ENCODE peak calls at places on chromosomes 13 and 19, in ten cellular contexts. One of them, this sample, is unnamed.

GRCh38 chr19:48539503-48540096 is 12.4 kb upstream of the SULT2B1 start:
- DNase-seq in stomach: peak; percentile 53
- DNase-seq in transverse colon: peak; percentile 61
- DNase-seq in ovary: no peak
- DNase-seq in SK-N-SH: peak; percentile 63
- DNase-seq in H1: no peak
- DNase-seq in upper lobe of left lung: peak; percentile 35
- DNase-seq in suprapubic skin: no peak
- DNase-seq in A549: peak; percentile 69
- DNase-seq in sigmoid colon: peak; percentile 72
- DNase-seq in this sample: no peak

GRCh38 chr19:16200038-16200775 is 2.5 kb downstream of the AP1M1 start:
- DNase-seq in stomach: no peak
- DNase-seq in transverse colon: no peak
- DNase-seq in ovary: no peak
- DNase-seq in SK-N-SH: no peak
- DNase-seq in H1: no peak
- DNase-seq in upper lobe of left lung: peak; percentile 86
- DNase-seq in suprapubic skin: peak; percentile 82
- DNase-seq in A549: no peak
- DNase-seq in sigmoid colon: peak; percentile 78
- DNase-seq in this sample: peak; percentile 31

GRCh38 chr13:99303863-99304521 is 3.2 kb downstream of the GPR183 start:
- DNase-seq in stomach: no peak
- DNase-seq in transverse colon: peak; percentile 34
- DNase-seq in ovary: no peak
- DNase-seq in SK-N-SH: no peak
- DNase-seq in H1: no peak
- DNase-seq in upper lobe of left lung: peak; percentile 44
- DNase-seq in suprapubic skin: no peak
- DNase-seq in A549: no peak
- DNase-seq in sigmoid colon: no peak
- DNase-seq in this sample: no peak

GRCh38 chr13:99425485-99426341 is 75.6 kb upstream of the TM9SF2 start:
- DNase-seq in stomach: peak; percentile 37
- DNase-seq in transverse colon: peak; percentile 64
- DNase-seq in ovary: no peak
- DNase-seq in SK-N-SH: no peak
- DNase-seq in H1: no peak
- DNase-seq in upper lobe of left lung: no peak
- DNase-seq in suprapubic skin: no peak
- DNase-seq in A549: no peak
- DNase-seq in sigmoid colon: no peak
- DNase-seq in this sample: no peak

GRCh38 chr19:32816555-32817099 is 52.9 kb downstream of the SLC7A9 start:
- DNase-seq in stomach: no peak
- DNase-seq in transverse colon: no peak
- DNase-seq in ovary: no peak
- DNase-seq in SK-N-SH: no peak
- DNase-seq in H1: no peak
- DNase-seq in upper lobe of left lung: no peak
- DNase-seq in suprapubic skin: no peak
- DNase-seq in A549: no peak
- DNase-seq in sigmoid colon: no peak
- DNase-seq in this sample: no peak

GRCh38 chr13:83352391-83352790 is 529.9 kb downstream of the SLITRK1 start:
- DNase-seq in stomach: no peak
- DNase-seq in transverse colon: no peak
- DNase-seq in ovary: no peak
- DNase-seq in SK-N-SH: no peak
- DNase-seq in H1: no peak
- DNase-seq in upper lobe of left lung: no peak
- DNase-seq in suprapubic skin: no peak
- DNase-seq in A549: no peak
- DNase-seq in sigmoid colon: no peak
- DNase-seq in this sample: no peak

GRCh38 chr19:47097396-47098217 is 16.0 kb downstream of the ZC3H4 start:
- DNase-seq in stomach: peak; percentile 59
- DNase-seq in transverse colon: peak; percentile 43
- DNase-seq in ovary: no peak
- DNase-seq in SK-N-SH: no peak
- DNase-seq in H1: no peak
- DNase-seq in upper lobe of left lung: peak; percentile 36
- DNase-seq in suprapubic skin: peak; percentile 72
- DNase-seq in A549: no peak
- DNase-seq in sigmoid colon: no peak
- DNase-seq in this sample: no peak

GRCh38 chr13:50376895-50377575 is 361.8 kb downstream of the KCNRG start:
- DNase-seq in stomach: no peak
- DNase-seq in transverse colon: no peak
- DNase-seq in ovary: no peak
- DNase-seq in SK-N-SH: no peak
- DNase-seq in H1: peak; percentile 21
- DNase-seq in upper lobe of left lung: no peak
- DNase-seq in suprapubic skin: no peak
- DNase-seq in A549: no peak
- DNase-seq in sigmoid colon: no peak
- DNase-seq in this sample: no peak

GRCh38 chr13:69935043-69935442 is 172.6 kb upstream of the ATXN8OS start:
- DNase-seq in stomach: no peak
- DNase-seq in transverse colon: no peak
- DNase-seq in ovary: no peak
- DNase-seq in SK-N-SH: peak; percentile 9
- DNase-seq in H1: no peak
- DNase-seq in upper lobe of left lung: no peak
- DNase-seq in suprapubic skin: no peak
- DNase-seq in A549: no peak
- DNase-seq in sigmoid colon: no peak
- DNase-seq in this sample: no peak

GRCh38 chr19:947707-948533 is 22.1 kb downstream of the ARID3A start:
- DNase-seq in stomach: peak; percentile 59
- DNase-seq in transverse colon: peak; percentile 83
- DNase-seq in ovary: peak; percentile 22
- DNase-seq in SK-N-SH: no peak
- DNase-seq in H1: no peak
- DNase-seq in upper lobe of left lung: peak; percentile 68
- DNase-seq in suprapubic skin: no peak
- DNase-seq in A549: no peak
- DNase-seq in sigmoid colon: peak; percentile 87
- DNase-seq in this sample: peak; percentile 43

GRCh38 chr19:21468791-21469190 is 36.6 kb upstream of the ZNF429 start:
- DNase-seq in stomach: no peak
- DNase-seq in transverse colon: no peak
- DNase-seq in ovary: no peak
- DNase-seq in SK-N-SH: no peak
- DNase-seq in H1: no peak
- DNase-seq in upper lobe of left lung: no peak
- DNase-seq in suprapubic skin: no peak
- DNase-seq in A549: no peak
- DNase-seq in sigmoid colon: no peak
- DNase-seq in this sample: no peak

GRCh38 chr19:18464646-18465045 is 26.7 kb upstream of the ISYNA1 start:
- DNase-seq in stomach: peak; percentile 80
- DNase-seq in transverse colon: peak; percentile 79
- DNase-seq in ovary: peak; percentile 84
- DNase-seq in SK-N-SH: no peak
- DNase-seq in H1: no peak
- DNase-seq in upper lobe of left lung: peak; percentile 87
- DNase-seq in suprapubic skin: peak; percentile 91
- DNase-seq in A549: no peak
- DNase-seq in sigmoid colon: peak; percentile 98
- DNase-seq in this sample: peak; percentile 84

GRCh38 chr13:103328899-103329298 is 262.7 kb upstream of the SLC10A2 start:
- DNase-seq in stomach: no peak
- DNase-seq in transverse colon: no peak
- DNase-seq in ovary: no peak
- DNase-seq in SK-N-SH: no peak
- DNase-seq in H1: no peak
- DNase-seq in upper lobe of left lung: no peak
- DNase-seq in suprapubic skin: no peak
- DNase-seq in A549: no peak
- DNase-seq in sigmoid colon: no peak
- DNase-seq in this sample: no peak

DNA sequence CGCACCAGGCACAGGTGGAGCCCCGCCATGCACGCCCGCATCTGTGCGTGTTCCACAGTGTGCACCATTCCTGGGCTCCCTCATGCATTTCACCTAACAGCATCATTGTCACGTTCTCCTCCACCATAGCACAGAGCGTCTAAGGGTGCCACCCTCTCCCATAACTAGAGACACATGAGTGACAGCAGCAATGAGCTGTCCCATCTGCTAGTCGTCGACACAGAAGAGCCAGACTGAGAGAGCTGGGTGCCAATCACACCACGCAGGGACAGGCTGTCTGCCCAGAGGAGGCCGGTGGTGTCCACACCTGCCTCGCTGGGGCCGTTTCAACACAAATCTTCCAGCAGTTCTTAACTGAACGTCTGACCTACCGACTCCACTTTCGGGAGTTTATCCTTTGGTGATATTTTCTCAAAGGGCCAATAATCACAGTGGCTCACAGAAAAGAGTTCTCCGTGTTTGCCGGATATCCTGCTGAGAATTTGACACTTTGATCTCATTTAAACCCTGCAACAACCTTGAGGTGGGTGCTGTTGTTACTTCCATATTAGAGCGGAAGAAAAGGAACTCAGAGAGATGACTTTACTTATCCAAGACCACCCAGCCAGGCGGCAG is 16.1 kb downstream of the CLEC11A start:
- DNase-seq in stomach: no peak
- DNase-seq in transverse colon: no peak
- DNase-seq in ovary: no peak
- DNase-seq in SK-N-SH: no peak
- DNase-seq in H1: no peak
- DNase-seq in upper lobe of left lung: no peak
- DNase-seq in suprapubic skin: no peak
- DNase-seq in A549: no peak
- DNase-seq in sigmoid colon: no peak
- DNase-seq in this sample: no peak
- H3K4me1 ChIP-seq in stomach: no peaks in the 10 kb centered on the region
- H3K4me1 ChIP-seq in transverse colon: no peaks in the 10 kb centered on the region
- H3K4me1 ChIP-seq in ovary: no peaks in the 10 kb centered on the region
- H3K4me1 ChIP-seq in SK-N-SH: no peaks in the 10 kb centered on the region
- H3K4me1 ChIP-seq in H1: no peaks in the 10 kb centered on the region
- H3K4me1 ChIP-seq in upper lobe of left lung: no peaks in the 10 kb centered on the region
- H3K4me1 ChIP-seq in suprapubic skin: no peaks in the 10 kb centered on the region
- H3K4me1 ChIP-seq in A549: no peaks in the 10 kb centered on the region
- H3K4me1 ChIP-seq in sigmoid colon: no peaks in the 10 kb centered on the region
- H3K4me1 ChIP-seq in this sample: no peaks in the 10 kb centered on the region

GRCh38 chr13:29369060-29369743 is 226.3 kb downstream of the SLC7A1 start:
- DNase-seq in stomach: no peak
- DNase-seq in transverse colon: no peak
- DNase-seq in ovary: no peak
- DNase-seq in SK-N-SH: peak; percentile 39
- DNase-seq in H1: no peak
- DNase-seq in upper lobe of left lung: no peak
- DNase-seq in suprapubic skin: no peak
- DNase-seq in A549: no peak
- DNase-seq in sigmoid colon: no peak
- DNase-seq in this sample: no peak
- TF ChIP-seq EP300 in stomach: no peak
- TF ChIP-seq EP300 in transverse colon: no peak
- TF ChIP-seq EP300 in ovary: no peak
- TF ChIP-seq EP300 in SK-N-SH: no peak
- TF ChIP-seq EP300 in H1: no peak
- TF ChIP-seq EP300 in upper lobe of left lung: no peak
- TF ChIP-seq EP300 in suprapubic skin: no peak
- TF ChIP-seq EP300 in A549: no peak
- TF ChIP-seq EP300 in sigmoid colon: no peak
- TF ChIP-seq EP300 in this sample: no peak

DNA sequence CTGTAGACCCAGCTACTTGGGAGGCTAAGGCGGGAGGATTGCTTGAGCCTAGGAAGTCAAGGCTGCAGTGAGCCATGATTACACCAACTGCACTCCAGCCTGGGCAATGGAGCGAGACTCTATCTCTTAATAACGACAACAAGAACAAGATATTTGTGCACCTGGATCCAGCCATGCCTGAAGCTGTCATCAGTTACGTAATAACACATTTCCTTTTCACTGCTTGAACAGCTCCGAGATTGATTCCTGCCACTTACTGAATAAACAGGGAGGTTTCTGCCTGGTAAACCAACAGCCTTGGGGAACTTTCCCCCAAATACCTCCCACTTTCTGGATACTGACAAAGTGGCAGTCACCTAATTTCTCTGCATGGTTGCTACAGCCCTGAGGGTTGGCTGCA is 5.4 kb downstream of the KANK2 start:
- DNase-seq in stomach: no peak
- DNase-seq in transverse colon: no peak
- DNase-seq in ovary: no peak
- DNase-seq in SK-N-SH: no peak
- DNase-seq in H1: no peak
- DNase-seq in upper lobe of left lung: no peak
- DNase-seq in suprapubic skin: no peak
- DNase-seq in A549: no peak
- DNase-seq in sigmoid colon: no peak
- DNase-seq in this sample: no peak
- H3K4me1 ChIP-seq in stomach: peaks cover 81% of the 10 kb centered on the region
- H3K4me1 ChIP-seq in transverse colon: peaks cover 29% of the 10 kb centered on the region
- H3K4me1 ChIP-seq in ovary: peaks cover 28% of the 10 kb centered on the region
- H3K4me1 ChIP-seq in SK-N-SH: peaks cover 24% of the 10 kb centered on the region
- H3K4me1 ChIP-seq in H1: peaks cover 3% of the 10 kb centered on the region
- H3K4me1 ChIP-seq in upper lobe of left lung: peaks cover 64% of the 10 kb centered on the region
- H3K4me1 ChIP-seq in suprapubic skin: peaks cover 62% of the 10 kb centered on the region
- H3K4me1 ChIP-seq in A549: peaks cover 40% of the 10 kb centered on the region
- H3K4me1 ChIP-seq in sigmoid colon: no peaks in the 10 kb centered on the region
- H3K4me1 ChIP-seq in this sample: no peaks in the 10 kb centered on the region

GRCh38 chr13:29733069-29733700 is 117.2 kb downstream of the UBL3 start:
- DNase-seq in stomach: no peak
- DNase-seq in transverse colon: no peak
- DNase-seq in ovary: no peak
- DNase-seq in SK-N-SH: no peak
- DNase-seq in H1: no peak
- DNase-seq in upper lobe of left lung: peak; percentile 43
- DNase-seq in suprapubic skin: no peak
- DNase-seq in A549: no peak
- DNase-seq in sigmoid colon: no peak
- DNase-seq in this sample: no peak
- TF ChIP-seq EP300 in stomach: no peak
- TF ChIP-seq EP300 in transverse colon: no peak
- TF ChIP-seq EP300 in ovary: no peak
- TF ChIP-seq EP300 in SK-N-SH: no peak
- TF ChIP-seq EP300 in H1: no peak
- TF ChIP-seq EP300 in upper lobe of left lung: no peak
- TF ChIP-seq EP300 in suprapubic skin: no peak
- TF ChIP-seq EP300 in A549: no peak
- TF ChIP-seq EP300 in sigmoid colon: no peak
- TF ChIP-seq EP300 in this sample: no peak

DNA sequence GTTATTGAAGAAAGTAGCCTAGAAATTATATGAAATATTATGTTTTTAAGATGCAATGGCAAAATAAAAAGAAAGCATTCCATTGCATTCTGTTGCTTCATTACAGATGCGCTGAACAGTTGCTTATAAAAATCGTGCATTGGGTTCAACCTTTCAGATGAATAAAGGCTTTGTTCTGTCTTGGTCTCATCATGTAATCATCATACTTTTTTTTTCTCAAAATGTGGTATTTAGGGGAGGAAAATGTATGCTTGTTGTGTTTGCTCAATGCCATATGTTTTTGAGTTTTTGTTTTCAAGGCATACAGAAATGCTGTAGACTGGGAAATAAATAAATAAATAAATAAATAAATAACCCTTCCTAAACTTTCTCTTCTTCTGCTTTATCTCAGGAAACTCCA is 1.1 kb upstream of the MBNL2 start:
- DNase-seq in stomach: no peak
- DNase-seq in transverse colon: no peak
- DNase-seq in ovary: no peak
- DNase-seq in SK-N-SH: no peak
- DNase-seq in H1: no peak
- DNase-seq in upper lobe of left lung: no peak
- DNase-seq in suprapubic skin: no peak
- DNase-seq in A549: no peak
- DNase-seq in sigmoid colon: no peak
- DNase-seq in this sample: no peak
- H3K4me1 ChIP-seq in stomach: peaks cover 21% of the 10 kb centered on the region
- H3K4me1 ChIP-seq in transverse colon: peaks cover 3% of the 10 kb centered on the region
- H3K4me1 ChIP-seq in ovary: peaks cover 5% of the 10 kb centered on the region
- H3K4me1 ChIP-seq in SK-N-SH: peaks cover 18% of the 10 kb centered on the region
- H3K4me1 ChIP-seq in H1: peaks cover 11% of the 10 kb centered on the region
- H3K4me1 ChIP-seq in upper lobe of left lung: peaks cover 19% of the 10 kb centered on the region
- H3K4me1 ChIP-seq in suprapubic skin: peaks cover 32% of the 10 kb centered on the region
- H3K4me1 ChIP-seq in A549: peaks cover 23% of the 10 kb centered on the region
- H3K4me1 ChIP-seq in sigmoid colon: no peaks in the 10 kb centered on the region
- H3K4me1 ChIP-seq in this sample: no peaks in the 10 kb centered on the region